ENCODE peak calls at places on chromosomes 12 and 14, in four cellular contexts. R, T, Y and F are unnamed samples.
A peak's percentile ranks its signal among the peaks of the same experiment; 100 is the strongest.

GRCh38 chr14:38316922-38317321 is 61.0 kb upstream of the CLEC14A start:
- DNase-seq in Y (no peak), T (no peak), R (no peak), F (no peak)

GRCh38 chr14:22387776-22388241 is 201.2 kb downstream of the DAD1 start:
- DNase-seq in R (no peak), Y (no peak), T (no peak), F (no peak)

GRCh38 chr12:108532061-108532848 is 17.2 kb downstream of the FICD start:
- DNase-seq in R (no peak), T (no peak), Y (no peak), F (no peak)

GRCh38 chr14:40240456-40240855 is 808.2 kb upstream of the FBXO33 start:
- DNase-seq in T (no peak), Y (no peak), R (peak; percentile 44), F (no peak)

GRCh38 chr14:23421594-23421993 is 13.5 kb upstream of the MYH6 start:
- DNase-seq in T (no peak), R (no peak), Y (no peak), F (no peak)

GRCh38 chr12:77485961-77486579 is 344.6 kb upstream of the NAV3 start:
- DNase-seq in T (no peak), R (no peak), Y (no peak), F (no peak)

GRCh38 chr12:70739741-70740140 is 102.5 kb upstream of the PTPRB start:
- DNase-seq in R (no peak), Y (no peak), T (no peak), F (no peak)

GRCh38 chr12:124744659-124745467 is 118.8 kb downstream of the SCARB1 start:
- DNase-seq in T (no peak), R (peak; percentile 50), Y (no peak), F (no peak)

GRCh38 chr12:122855985-122856831 is 21.0 kb downstream of the HIP1R start:
- DNase-seq in Y (no peak), T (no peak), R (no peak), F (no peak)

GRCh38 chr14:50000215-50001145 is 107.6 kb downstream of the ARF6 start:
- DNase-seq in T (peak; percentile 87), Y (peak; percentile 64), R (peak; percentile 92), F (peak; percentile 53)

GRCh38 chr14:65703996-65704395 is 291.5 kb downstream of the FUT8 start:
- DNase-seq in Y (no peak), T (no peak), R (no peak), F (no peak)

GRCh38 chr12:90519285-90519684 is 435.7 kb downstream of the CCER1 start:
- DNase-seq in T (no peak), Y (no peak), R (no peak), F (no peak)

GRCh38 chr12:50964432-50964831 is 12.1 kb downstream of the HIGD1C start:
- DNase-seq in Y (no peak), R (no peak), T (no peak), F (no peak)

GRCh38 chr12:65800928-65801327 is 23.4 kb upstream of the HMGA2 start:
- DNase-seq in R (no peak), Y (no peak), T (no peak), F (no peak)

GRCh38 chr14:103524002-103524785 is 1.6 kb upstream of the CKB start:
- DNase-seq in Y (no peak), R (no peak), T (no peak), F (no peak)
- TF ChIP-seq CTCF in Y (no peak), R (peak; percentile 14), T (no peak), F (no peak)

GRCh38 chr12:33605776-33606175 is 166.2 kb upstream of the SYT10 start:
- DNase-seq in Y (no peak), R (peak; percentile 50), T (peak; percentile 30), F (no peak)
- TF ChIP-seq CTCF in Y (no peak), R (peak; percentile 62), T (peak; percentile 51), F (no peak)

DNA sequence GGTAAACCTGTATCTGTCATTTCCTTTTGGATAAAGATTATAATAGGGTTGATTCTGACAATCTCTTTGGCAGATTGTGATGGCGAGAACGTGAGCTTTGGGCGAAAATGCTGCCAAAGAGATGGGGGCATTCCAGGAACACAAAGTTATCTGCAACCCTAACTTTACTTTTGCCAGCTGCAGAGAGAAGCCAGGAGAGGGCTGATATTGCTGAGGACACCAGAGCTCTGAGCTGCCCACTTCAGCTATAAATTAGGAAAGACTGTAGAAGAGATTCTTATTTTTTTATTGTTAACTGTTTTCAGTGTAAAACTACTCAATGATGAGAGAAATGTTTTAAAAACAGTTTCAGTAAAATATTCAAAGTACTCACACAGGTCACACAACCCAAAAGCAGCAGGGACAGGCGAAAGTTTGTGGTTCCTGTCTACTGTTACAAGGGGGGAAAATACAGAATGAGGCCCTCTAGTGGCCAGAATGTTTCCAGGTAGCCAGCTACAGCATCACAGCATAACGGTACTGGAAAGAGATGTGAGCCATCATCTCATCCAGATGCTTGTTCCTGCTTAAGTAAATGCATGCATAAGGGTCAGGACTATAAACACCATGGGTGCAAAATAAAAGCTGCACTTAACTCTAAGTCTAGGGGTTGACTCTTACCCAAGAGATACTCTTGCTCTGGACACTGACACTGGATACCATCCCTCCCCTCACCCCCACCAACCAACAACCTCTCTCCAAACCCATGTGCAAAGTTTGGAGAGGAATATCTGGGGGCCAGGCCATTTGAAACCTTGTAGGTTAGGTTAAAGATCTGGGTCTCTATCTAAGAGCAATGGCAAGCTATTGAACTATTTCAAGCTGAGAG is 498.4 kb downstream of the RMST start:
- DNase-seq in Y (no peak), R (peak; percentile 36), T (peak; percentile 30), F (no peak)
- TF ChIP-seq CTCF in Y (peak; percentile 31), R (peak; percentile 77), T (peak; percentile 86), F (peak; percentile 73)

GRCh38 chr14:95334044-95334443 is 14.3 kb upstream of the CLMN start:
- DNase-seq in R (no peak), Y (no peak), T (no peak), F (no peak)
- TF ChIP-seq CTCF in R (no peak), Y (no peak), T (no peak), F (no peak)